ENCODE peak calls at places on chromosome X, in ten cellular contexts. U, Z, H, I, O, J, W, Y, M and R are unnamed samples.

GRCh38 chrX:10083809-10084208 is 73.0 kb upstream of the CLCN4 start:
- DNase-seq in I (no peak), M (no peak), Z (no peak), O (no peak), W (no peak), H (no peak), U (no peak), Y (no peak), J (no peak), R (no peak)

GRCh38 chrX:130173190-130173895 is 1.6 kb downstream of the RAB33A start:
- DNase-seq in M (peak), I (peak), H (no peak), Z (no peak), J (peak), W (peak), O (peak), Y (no peak), U (no peak), R (peak)

GRCh38 chrX:28586291-28586690 is 955 bp upstream of the IL1RAPL1 start:
- DNase-seq in Z (no peak), O (no peak), Y (no peak), H (no peak), I (no peak), M (peak), J (peak), W (peak), U (no peak), R (peak)

GRCh38 chrX:151985955-151986354 is 11.5 kb upstream of the GABRE start:
- DNase-seq in W (peak), U (no peak), I (peak), M (no peak), J (no peak), Z (no peak), Y (peak), H (no peak), O (peak), R (peak)

GRCh38 chrX:13685126-13685763 is 3.7 kb upstream of the RAB9A start:
- DNase-seq in U (no peak), W (peak), M (no peak), J (no peak), O (peak), Z (no peak), I (no peak), H (no peak), Y (peak), R (peak)

GRCh38 chrX:115592997-115593734 is 32.2 kb downstream of the PLS3 start:
- DNase-seq in J (no peak), I (peak), Z (no peak), H (no peak), O (peak), W (peak), U (no peak), Y (peak), M (no peak), R (peak)

GRCh38 chrX:42519666-42520231 is 258.2 kb downstream of the PPP1R2C start:
- DNase-seq in M (no peak), Z (no peak), U (no peak), H (no peak), Y (peak), I (peak), J (no peak), W (peak), O (peak), R (peak)

GRCh38 chrX:42738552-42738951 is 39.4 kb downstream of the PPP1R2C start:
- DNase-seq in U (no peak), J (no peak), M (no peak), W (no peak), Z (no peak), O (no peak), H (no peak), I (no peak), Y (no peak), R (no peak)

GRCh38 chrX:119399772-119400101 is 601 bp downstream of the SLC25A43 start:
- DNase-seq in H (no peak), U (no peak), O (no peak), W (peak), I (peak), J (no peak), M (no peak), Z (no peak), Y (peak), R (no peak)

GRCh38 chrX:10620121-10620699 is at the start of gene MID1:
- DNase-seq in H (peak), Y (peak), I (peak), U (no peak), W (peak), J (peak), M (peak), O (peak), Z (no peak), R (peak)

GRCh38 chrX:129786210-129786651 is 6.5 kb downstream of the SASH3 start:
- DNase-seq in M (no peak), Z (no peak), I (no peak), O (no peak), H (no peak), Y (no peak), W (no peak), J (no peak), U (no peak), R (no peak)

GRCh38 chrX:78652971-78653822 is 5.9 kb downstream of the RTL3 start:
- DNase-seq in H (no peak), O (peak), M (no peak), Z (no peak), W (peak), J (no peak), Y (peak), I (peak), U (no peak), R (peak)

GRCh38 chrX:150587585-150588503 is 19.4 kb downstream of the MTM1 start:
- DNase-seq in W (no peak), I (peak), O (no peak), Y (no peak), Z (no peak), M (no peak), J (no peak), H (peak), U (peak), R (peak)

GRCh38 chrX:108203540-108203939 is 112.0 kb downstream of the ATG4A start:
- DNase-seq in Y (no peak), W (no peak), M (no peak), H (no peak), O (no peak), J (no peak), U (no peak), Z (no peak), I (no peak), R (no peak)

GRCh38 chrX:72306851-72307645 is 1.3 kb upstream of the CITED1 start:
- DNase-seq in Y (peak), W (peak), Z (no peak), J (peak), I (peak), M (peak), U (no peak), H (peak), O (peak), R (peak)

GRCh38 chrX:63503541-63503940 is 152.4 kb upstream of the SPIN4 start:
- DNase-seq in H (no peak), M (no peak), J (no peak), U (no peak), I (peak), O (peak), W (peak), Y (peak), Z (no peak), R (peak)

GRCh38 chrX:150143721-150144440 is 205.6 kb upstream of the EOLA2 start:
- DNase-seq in U (no peak), W (no peak), J (no peak), Z (no peak), H (no peak), I (no peak), M (no peak), Y (no peak), O (no peak), R (no peak)

GRCh38 chrX:30883141-30883540 is 5.9 kb downstream of the TAB3 start:
- DNase-seq in J (no peak), Z (no peak), U (no peak), I (no peak), O (no peak), W (no peak), H (no peak), Y (no peak), M (no peak), R (no peak)

GRCh38 chrX:30904186-30904585 is 15.1 kb upstream of the TAB3 start:
- DNase-seq in I (no peak), Y (no peak), O (no peak), Z (no peak), W (no peak), U (no peak), M (no peak), J (no peak), H (no peak), R (no peak)

GRCh38 chrX:71989768-71990167 is 79.1 kb downstream of the NHSL2 start:
- DNase-seq in M (no peak), W (no peak), O (peak), Z (no peak), Y (peak), H (no peak), U (no peak), I (peak), J (peak), R (peak)

GRCh38 chrX:30875957-30876356 is 13.1 kb downstream of the TAB3 start:
- DNase-seq in Y (peak), U (no peak), W (peak), J (no peak), I (peak), O (peak), Z (no peak), H (no peak), M (no peak), R (peak)

GRCh38 chrX:88881536-88881935 is 134.5 kb downstream of the CPXCR1 start:
- DNase-seq in O (no peak), J (no peak), H (no peak), Y (no peak), W (no peak), U (no peak), I (no peak), M (no peak), Z (no peak), R (no peak)

GRCh38 chrX:72714471-72714916 is 388 bp upstream of the PHKA1 start:
- DNase-seq in Z (no peak), W (peak), O (peak), M (peak), Y (peak), J (peak), H (peak), U (no peak), I (peak), R (peak)

GRCh38 chrX:149286940-149287349 is 218.2 kb downstream of the IDS start:
- DNase-seq in W (peak), Z (peak), M (peak), J (peak), U (peak), O (peak), Y (peak), H (peak), I (peak), R (peak)

GRCh38 chrX:13469963-13470679 is 99.3 kb upstream of the EGFL6 start:
- DNase-seq in H (no peak), O (peak), Y (peak), W (peak), U (no peak), M (no peak), I (peak), Z (no peak), J (no peak), R (peak)

GRCh38 chrX:11791090-11791489 is 33.1 kb downstream of the MSL3 start:
- DNase-seq in H (peak), Z (no peak), J (no peak), I (no peak), W (no peak), M (no peak), Y (no peak), U (no peak), O (no peak), R (no peak)

GRCh38 chrX:151543706-151544105 is 19.8 kb upstream of the PASD1 start:
- DNase-seq in J (no peak), U (no peak), M (no peak), Z (no peak), Y (no peak), W (peak), H (no peak), I (peak), O (peak), R (peak)

GRCh38 chrX:29661290-29661689 is 554.1 kb upstream of the MAGEB2 start:
- DNase-seq in U (no peak), J (no peak), Z (no peak), O (peak), Y (peak), H (no peak), I (peak), W (peak), M (no peak), R (peak)

GRCh38 chrX:27918799-27919198 is 62.5 kb downstream of the DCAF8L1 start:
- DNase-seq in I (no peak), Z (no peak), O (peak), W (peak), M (no peak), H (no peak), U (no peak), Y (no peak), J (no peak), R (peak)

GRCh38 chrX:4670606-4671005 is 957.2 kb upstream of the PRKX start:
- DNase-seq in M (no peak), Z (no peak), I (no peak), W (no peak), J (no peak), Y (no peak), U (no peak), O (no peak), H (no peak), R (no peak)

GRCh38 chrX:44651347-44651746 is 108.7 kb upstream of the FUNDC1 start:
- DNase-seq in Y (peak), M (no peak), H (peak), I (no peak), Z (no peak), W (no peak), U (no peak), J (no peak), O (peak), R (peak)

GRCh38 chrX:38052096-38052495 is 45.7 kb downstream of the SYTL5 start:
- DNase-seq in I (peak), U (no peak), W (peak), H (no peak), J (no peak), Z (no peak), Y (peak), M (no peak), O (peak), R (peak)